ENCODE peak calls at places on chromosomes 13 and 19, in eight cellular contexts. D is cardiac fibroblast, B is nephron progenitor cell, G is psoas muscle, L is choroid plexus epithelial cell, V is tibial nerve, A is bronchial epithelial cell, Y is mammary epithelial cell. K is an unnamed sample.

GRCh38 chr19:3471954-3472655 is 8.2 kb downstream of the SMIM24 start:
- DNase-seq in L (no peak), G (peak; percentile 56), V (no peak), A (no peak), B (peak; percentile 66), D (peak; percentile 32), Y (no peak), K (no peak)

GRCh38 chr19:6318772-6319171 is 14.6 kb downstream of the ACER1 start:
- DNase-seq in A (peak; percentile 33), D (no peak), Y (peak; percentile 37), B (no peak), G (no peak), V (no peak), L (peak; percentile 27), K (no peak)

GRCh38 chr13:57409121-57409520 is 222.4 kb upstream of the PCDH17 start:
- DNase-seq in D (no peak), V (no peak), A (no peak), B (no peak), L (no peak), Y (no peak), G (no peak), K (no peak)

GRCh38 chr13:111952814-111953213 is 114.1 kb upstream of the SOX1 start:
- DNase-seq in Y (no peak), G (no peak), B (no peak), V (no peak), L (no peak), D (no peak), A (no peak), K (no peak)

GRCh38 chr13:22252281-22252830 is 581.5 kb downstream of the FGF9 start:
- DNase-seq in V (no peak), D (no peak), L (no peak), B (no peak), Y (no peak), G (no peak), A (no peak), K (peak; percentile 26)

GRCh38 chr19:3131168-3131567 is 4.7 kb upstream of the GNA15 start:
- DNase-seq in D (no peak), L (no peak), Y (no peak), B (no peak), G (no peak), A (no peak), V (no peak), K (no peak)

GRCh38 chr19:55637534-55637933 is 3.3 kb upstream of the ZNF580 start:
- DNase-seq in V (no peak), G (no peak), D (no peak), A (no peak), B (no peak), Y (no peak), L (no peak), K (no peak)

GRCh38 chr19:54792814-54793213 is 10.6 kb upstream of the KIR2DL4 start:
- DNase-seq in D (no peak), B (no peak), L (no peak), A (no peak), V (no peak), Y (no peak), G (no peak), K (no peak)

GRCh38 chr19:8120636-8121480 is 28.5 kb downstream of the FBN3 start:
- DNase-seq in A (no peak), G (no peak), B (no peak), L (no peak), V (no peak), D (no peak), Y (no peak), K (no peak)

GRCh38 chr13:48710160-48710559 is 56.4 kb downstream of the CYSLTR2 start:
- DNase-seq in B (no peak), G (no peak), V (no peak), D (no peak), Y (no peak), A (no peak), L (no peak), K (no peak)

GRCh38 chr13:97468331-97468730 is 34.4 kb downstream of the RAP2A start:
- DNase-seq in A (no peak), D (peak; percentile 91), V (no peak), B (no peak), G (no peak), Y (no peak), L (peak; percentile 61), K (no peak)

GRCh38 chr19:45691516-45692186 is at the start of gene SNRPD2:
- DNase-seq in G (peak; percentile 92), V (peak; percentile 89), Y (peak; percentile 94), B (peak; percentile 94), D (peak; percentile 97), A (peak; percentile 87), L (peak; percentile 97), K (peak; percentile 63)
- TF ChIP-seq CTCF in G (no peak), V (no peak), Y (no peak), B (no peak), D (no peak), A (no peak), L (no peak), K (no peak)

DNA sequence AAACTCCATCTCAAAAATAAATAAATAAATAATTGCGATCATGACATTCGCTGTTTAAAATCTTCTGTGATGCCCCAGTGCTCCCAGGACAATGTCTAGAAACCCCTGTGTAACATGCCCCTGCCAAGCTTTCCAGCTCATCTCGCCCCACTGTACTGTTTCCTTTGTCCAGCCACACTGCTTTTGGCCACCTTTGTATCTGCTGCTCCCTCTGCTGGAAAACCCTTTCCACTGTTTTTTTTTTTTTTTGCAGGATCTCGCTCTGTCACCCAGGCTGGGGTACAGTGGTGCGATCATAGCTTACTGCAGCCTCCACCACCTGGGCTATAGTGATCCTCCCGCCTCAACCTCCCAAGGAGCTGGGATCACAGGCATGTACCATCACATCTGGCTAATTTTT is 7.5 kb downstream of the PLAUR start:
- DNase-seq in D (peak; percentile 28), V (no peak), Y (no peak), L (peak; percentile 47), A (no peak), G (no peak), B (no peak), K (no peak)
- TF ChIP-seq CTCF in D (peak; percentile 50), V (no peak), Y (peak; percentile 50), L (peak; percentile 73), A (peak; percentile 37), G (no peak), B (peak; percentile 17), K (peak; percentile 22)

GRCh38 chr19:18385675-18386542 is at the start of gene GDF15:
- DNase-seq in A (peak; percentile 41), L (peak; percentile 98), Y (peak; percentile 69), V (peak; percentile 47), D (peak; percentile 92), G (peak; percentile 59), B (peak; percentile 64), K (no peak)
- TF ChIP-seq CTCF in A (peak; percentile 90), L (peak; percentile 79), Y (peak; percentile 87), V (peak; percentile 35), D (peak; percentile 76), G (peak; percentile 28), B (peak; percentile 54), K (peak; percentile 21)

DNA sequence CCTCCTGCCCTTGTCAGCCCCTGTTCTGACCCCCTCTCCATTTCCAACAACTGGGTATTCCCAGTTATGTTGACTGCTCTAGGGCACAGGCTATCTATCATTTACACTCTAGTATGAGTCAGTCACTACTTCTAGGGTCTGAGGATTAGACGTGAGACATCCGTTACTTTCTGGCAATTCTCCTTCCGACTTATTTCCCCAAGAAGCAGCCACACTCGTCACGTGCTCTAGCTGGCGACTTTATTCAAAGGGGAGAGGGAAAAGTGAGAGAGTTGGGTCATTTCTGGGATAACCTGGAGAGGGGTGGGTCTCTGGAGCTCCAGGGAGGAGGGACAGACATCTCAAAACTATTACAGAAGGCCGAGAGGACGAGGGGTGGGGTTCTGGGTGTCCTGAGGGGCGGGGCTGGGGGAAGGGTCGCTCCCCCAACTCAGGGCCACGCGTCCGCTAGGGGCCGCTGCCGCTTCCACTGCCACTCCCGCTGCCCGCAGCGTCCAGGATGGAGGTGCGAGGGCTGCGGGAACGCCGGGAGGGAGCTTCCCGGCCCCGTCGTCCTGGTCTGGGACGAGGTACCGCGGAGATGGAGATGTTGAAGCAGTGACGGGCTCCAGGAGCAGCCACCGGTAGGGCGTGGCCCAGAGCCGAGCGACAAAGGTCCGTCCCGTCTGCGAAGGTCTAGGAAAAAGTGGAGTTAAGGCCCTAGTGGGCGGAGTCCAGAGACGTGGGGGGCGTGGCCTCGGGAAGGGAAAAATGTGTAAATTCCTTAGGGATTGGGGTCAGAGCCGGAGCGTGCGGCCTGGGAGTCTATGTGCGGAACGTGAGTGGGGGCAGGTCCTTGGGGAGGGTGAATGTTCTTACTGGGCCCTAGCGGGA is 8.9 kb downstream of the RTBDN start:
- DNase-seq in A (no peak), L (no peak), D (peak; percentile 54), Y (no peak), V (no peak), B (peak; percentile 84), G (no peak), K (peak; percentile 79)
- TF ChIP-seq CTCF in A (peak; percentile 56), L (peak; percentile 53), D (peak; percentile 39), Y (peak; percentile 47), V (no peak), B (peak; percentile 72), G (peak; percentile 18), K (peak; percentile 64)

DNA sequence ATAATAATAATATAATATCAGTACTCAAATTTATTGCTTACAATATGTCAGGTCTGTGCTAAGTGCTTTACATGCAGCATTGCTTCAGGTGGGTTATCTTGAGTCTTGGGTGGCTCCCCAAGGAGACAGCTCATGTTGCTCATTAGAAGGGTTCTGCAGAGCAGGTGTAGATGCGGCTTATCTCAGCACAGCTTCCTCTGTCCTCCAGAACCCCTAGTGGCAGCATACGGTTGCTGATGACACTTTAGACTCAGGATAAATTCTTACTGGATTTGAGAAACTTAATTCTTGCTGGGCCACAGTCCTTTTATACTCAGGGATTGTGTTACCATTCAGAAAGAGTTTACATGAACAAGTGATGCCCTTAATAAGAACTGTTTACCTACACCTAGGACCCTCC is 8.9 kb downstream of the COG3 start:
- DNase-seq in A (no peak), Y (no peak), L (peak; percentile 24), G (no peak), V (no peak), B (no peak), D (no peak), K (no peak)
- TF ChIP-seq CTCF in A (no peak), Y (peak; percentile 29), L (peak; percentile 44), G (peak; percentile 8), V (no peak), B (peak; percentile 10), D (peak; percentile 26), K (peak; percentile 37)

DNA sequence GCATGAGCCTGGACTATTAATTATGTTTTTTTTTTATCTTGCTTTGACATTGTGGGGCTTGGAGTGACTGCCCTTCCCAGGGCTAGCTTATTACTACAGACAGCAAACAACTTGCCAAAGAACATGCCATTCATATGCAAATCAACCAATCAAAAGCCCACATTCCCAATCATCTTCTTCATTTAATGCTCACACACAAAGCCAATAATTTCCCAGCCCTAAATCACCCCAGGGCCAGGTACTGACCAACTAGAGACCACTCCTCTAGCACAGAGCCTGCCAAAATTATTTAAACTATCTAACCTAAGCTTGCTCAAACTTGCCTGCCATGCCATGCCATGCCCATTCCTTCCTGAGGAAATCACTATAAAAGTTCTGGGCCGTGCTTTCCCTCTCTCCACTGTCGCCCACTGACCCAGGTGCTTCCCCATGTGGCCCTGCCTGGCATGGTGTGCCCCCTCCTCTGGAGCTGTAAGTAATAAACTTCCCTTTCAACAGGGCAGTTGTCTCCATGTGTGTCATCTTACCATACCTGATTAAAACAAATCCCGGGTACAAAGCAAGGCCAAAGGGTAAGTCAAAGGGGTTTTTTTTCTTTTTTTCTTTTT is 15.7 kb downstream of the PBX4 start:
- DNase-seq in Y (peak; percentile 68), L (no peak), D (no peak), A (peak; percentile 52), G (no peak), V (no peak), B (no peak), K (no peak)
- TF ChIP-seq CTCF in Y (no peak), L (no peak), D (no peak), A (no peak), G (no peak), V (no peak), B (no peak), K (no peak)

K was measured in D721Med.